ENCODE peak calls at places on chromosome 20, in nine cellular contexts. R is body of pancreas; Z is stimulated activated CD4-positive, alpha-beta T cell treated with anti-CD3 and anti-CD28 coated beads, Interleukin-4, amount 100 ng/mL, for 4 hours; W is prostate gland; S is DMS153; F is nephron progenitor cell; I is retinal pigment epithelial cell; D is WTC11; V is activated CD8-positive, alpha-beta memory T cell treated with anti-CD3 and anti-CD28 coated beads for 1 hour. E is an unnamed sample.

GRCh38 chr20:13200767-13201500 is 20.1 kb upstream of the ISM1 start:
- DNase-seq in F (no peak), I (no peak), Z (no peak), W (no peak), D (no peak), R (no peak), V (no peak), S (peak), E (no peak)

GRCh38 chr20:33086052-33086722 is 6.7 kb downstream of the BPIFB4 start:
- DNase-seq in Z (no peak), D (no peak), S (no peak), F (no peak), V (no peak), W (no peak), I (no peak), R (no peak), E (no peak)

GRCh38 chr20:755931-756330 is 12.4 kb downstream of the SLC52A3 start:
- DNase-seq in Z (no peak), V (no peak), D (no peak), W (no peak), S (no peak), F (no peak), R (no peak), I (no peak), E (no peak)

GRCh38 chr20:62030834-62031434 is 34.7 kb downstream of the TAF4 start:
- DNase-seq in I (no peak), Z (peak), R (no peak), W (no peak), F (no peak), S (peak), D (no peak), V (no peak), E (no peak)

GRCh38 chr20:25399038-25399430 is 8.4 kb upstream of the ABHD12 start:
- DNase-seq in D (no peak), Z (peak), F (no peak), I (peak), R (peak), W (peak), V (no peak), S (peak), E (peak)

GRCh38 chr20:47392015-47392720 is 35.7 kb upstream of the ZMYND8 start:
- DNase-seq in S (no peak), R (peak), V (no peak), W (no peak), D (no peak), I (no peak), F (no peak), Z (no peak), E (no peak)

GRCh38 chr20:47237715-47238114 is 118.8 kb downstream of the ZMYND8 start:
- DNase-seq in R (no peak), I (no peak), W (no peak), V (no peak), Z (no peak), F (no peak), S (no peak), D (no peak), E (no peak)

GRCh38 chr20:61073376-61073775 is 178.7 kb upstream of the CDH4 start:
- DNase-seq in D (no peak), I (no peak), V (no peak), S (no peak), R (no peak), F (no peak), W (no peak), Z (no peak), E (no peak)

GRCh38 chr20:41407617-41408016 is 41.0 kb upstream of the EMILIN3 start:
- DNase-seq in Z (no peak), D (no peak), I (no peak), V (no peak), R (no peak), F (no peak), S (no peak), W (no peak), E (no peak)

GRCh38 chr20:17960927-17961599 is 7.5 kb downstream of the SNX5 start:
- DNase-seq in I (no peak), Z (no peak), D (no peak), S (no peak), W (no peak), F (no peak), V (no peak), R (no peak), E (no peak)

GRCh38 chr20:6496874-6497273 is 270.6 kb upstream of the BMP2 start:
- DNase-seq in I (no peak), F (no peak), V (no peak), R (no peak), W (no peak), D (no peak), S (no peak), Z (no peak), E (no peak)